ENCODE peak calls at places on chromosome 17, in four cellular contexts. K is IMR-90, I is K562, H is GM12878. Z is an unnamed sample.

GRCh38 chr17:66714046-66715023 is 120.6 kb upstream of the CACNG5 start:
- DNase-seq in K (no peak), I (no peak), H (no peak), Z (no peak)

GRCh38 chr17:45170976-45171337 is 9.3 kb downstream of the HEXIM2 start:
- DNase-seq in K (peak; percentile 52), I (no peak), H (no peak), Z (peak; percentile 76)

GRCh38 chr17:63446981-63447687 is 1.0 kb upstream of the CYB561 start:
- DNase-seq in K (no peak), I (peak; percentile 77), H (no peak), Z (no peak)

GRCh38 chr17:39485555-39485954 is 24.3 kb downstream of the CDK12 start:
- DNase-seq in K (peak; percentile 98), I (no peak), H (no peak), Z (peak; percentile 84)

GRCh38 chr17:34163123-34163522 is 92.0 kb upstream of the CCL2 start:
- DNase-seq in K (peak; percentile 40), I (no peak), H (no peak), Z (no peak)

GRCh38 chr17:41416478-41416877 is 7.9 kb downstream of the KRT37 start:
- DNase-seq in K (no peak), I (no peak), H (no peak), Z (no peak)

GRCh38 chr17:47704781-47705180 is 10.8 kb downstream of the TBKBP1 start:
- DNase-seq in K (no peak), I (no peak), H (no peak), Z (no peak)

GRCh38 chr17:42754782-42755181 is 6.2 kb upstream of the RAMP2 start:
- DNase-seq in K (peak; percentile 41), I (no peak), H (no peak), Z (no peak)

GRCh38 chr17:83076930-83077329 is 2.5 kb upstream of the METRNL start:
- DNase-seq in K (no peak), I (no peak), H (no peak), Z (peak; percentile 57)

GRCh38 chr17:59260724-59261123 is 40.4 kb downstream of the GDPD1 start:
- DNase-seq in K (no peak), I (no peak), H (no peak), Z (no peak)

GRCh38 chr17:4950075-4950756 is 703 bp upstream of the ENO3 start:
- DNase-seq in K (no peak), I (peak; percentile 80), H (no peak), Z (peak; percentile 57)

GRCh38 chr17:74011963-74012362 is 191.5 kb upstream of the RPL38 start:
- DNase-seq in K (no peak), I (no peak), H (no peak), Z (no peak)

GRCh38 chr17:31696184-31696602 is 162.9 kb downstream of the COPRS start:
- DNase-seq in K (peak; percentile 88), I (no peak), H (no peak), Z (no peak)

GRCh38 chr17:7845359-7846062 is 9.4 kb upstream of the TMEM88 start:
- DNase-seq in K (no peak), I (no peak), H (no peak), Z (no peak)

GRCh38 chr17:8447816-8448215 is 12.1 kb downstream of the NDEL1 start:
- DNase-seq in K (no peak), I (no peak), H (no peak), Z (no peak)

GRCh38 chr17:59372138-59372751 is 40.8 kb downstream of the YPEL2 start:
- DNase-seq in K (peak; percentile 54), I (peak; percentile 17), H (peak; percentile 79), Z (no peak)

GRCh38 chr17:61380217-61380835 is 19.3 kb upstream of the TBX2 start:
- DNase-seq in K (no peak), I (no peak), H (no peak), Z (no peak)

GRCh38 chr17:309361-309888 is 43.2 kb downstream of the RPH3AL start:
- DNase-seq in K (no peak), I (peak; percentile 56), H (no peak), Z (peak; percentile 44)

GRCh38 chr17:13727441-13728171 is 125.9 kb upstream of the HS3ST3A1 start:
- DNase-seq in K (peak; percentile 80), I (no peak), H (no peak), Z (no peak)

GRCh38 chr17:81572499-81573030 is 20.4 kb upstream of the FAAP100 start:
- DNase-seq in K (no peak), I (no peak), H (no peak), Z (no peak)

GRCh38 chr17:2563061-2563460 is 30.4 kb upstream of the PAFAH1B1 start:
- DNase-seq in K (no peak), I (no peak), H (no peak), Z (no peak)

GRCh38 chr17:48892940-48893645 is 506 bp downstream of the ATP5MC1 start:
- DNase-seq in K (no peak), I (no peak), H (no peak), Z (no peak)

GRCh38 chr17:37516131-37516561 is 26.5 kb downstream of the DUSP14 start:
- DNase-seq in K (peak; percentile 50), I (no peak), H (no peak), Z (no peak)

GRCh38 chr17:37507108-37507507 is 17.4 kb downstream of the DUSP14 start:
- DNase-seq in K (no peak), I (no peak), H (no peak), Z (no peak)

GRCh38 chr17:37513711-37514110 is 24.0 kb downstream of the DUSP14 start:
- DNase-seq in K (no peak), I (no peak), H (no peak), Z (no peak)

GRCh38 chr17:37510056-37510455 is 20.4 kb downstream of the DUSP14 start:
- DNase-seq in K (no peak), I (no peak), H (no peak), Z (no peak)

DNA sequence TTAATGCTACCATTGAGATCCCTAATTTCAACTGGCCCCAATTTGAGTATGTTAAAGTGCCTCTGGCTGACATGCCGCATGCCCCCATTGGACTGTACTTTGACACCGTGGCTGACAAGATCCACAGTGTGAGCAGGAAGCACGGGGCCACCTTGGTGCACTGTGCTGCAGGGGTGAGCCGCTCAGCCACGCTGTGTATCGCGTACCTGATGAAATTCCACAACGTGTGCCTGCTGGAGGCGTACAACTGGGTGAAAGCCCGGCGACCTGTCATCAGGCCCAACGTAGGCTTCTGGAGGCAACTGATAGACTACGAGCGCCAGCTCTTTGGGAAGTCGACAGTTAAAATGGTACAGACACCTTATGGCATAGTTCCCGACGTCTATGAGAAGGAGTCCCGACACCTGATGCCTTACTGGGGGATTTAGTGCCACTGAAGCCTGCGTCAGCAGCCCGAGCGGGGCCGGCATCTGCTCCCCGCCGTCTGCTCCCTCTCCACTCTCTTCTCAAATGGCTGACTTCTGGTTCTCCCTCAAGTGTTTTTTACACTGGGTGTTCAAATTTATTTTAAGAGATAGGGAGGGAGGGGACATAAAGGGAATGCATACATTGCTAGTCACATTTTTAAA is 22.9 kb downstream of the DUSP14 start:
- DNase-seq in K (no peak), I (no peak), H (no peak), Z (no peak)
- TF ChIP-seq ELK1 in K (no peak), I (no peak), H (no peak), Z (no peak)

DNA sequence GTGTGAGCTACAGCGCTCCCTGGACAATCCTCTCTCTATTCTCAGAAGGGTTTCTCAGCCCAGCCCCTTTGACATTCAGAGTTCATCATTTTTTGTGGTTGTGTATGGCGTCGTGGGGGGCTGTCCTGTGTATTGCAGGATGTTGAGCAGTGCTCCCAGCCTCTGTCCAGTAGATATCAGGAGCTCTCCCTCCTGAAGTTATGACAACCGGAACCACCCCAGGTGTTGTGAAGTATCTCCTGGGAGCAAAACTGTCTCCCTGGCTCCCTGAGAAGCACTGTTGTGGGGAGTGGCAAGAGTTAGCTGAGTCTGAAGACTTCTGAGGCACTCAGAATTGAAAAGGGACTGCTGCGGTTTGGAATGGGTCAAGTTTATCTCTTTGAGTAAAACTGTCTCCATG is 56.0 kb upstream of the MGAT5B start:
- DNase-seq in K (no peak), I (peak; percentile 29), H (no peak), Z (no peak)
- TF ChIP-seq ELK1 in K (no peak), I (no peak), H (no peak), Z (no peak)

GRCh38 chr17:79950711-79951110 is 85.0 kb downstream of the TBC1D16 start:
- DNase-seq in K (no peak), I (no peak), H (no peak), Z (no peak)

GRCh38 chr17:79951361-79952264 is 84.1 kb downstream of the TBC1D16 start:
- DNase-seq in K (peak; percentile 89), I (no peak), H (no peak), Z (no peak)

GRCh38 chr17:79949646-79950292 is 85.9 kb downstream of the TBC1D16 start:
- DNase-seq in K (no peak), I (no peak), H (no peak), Z (no peak)

GRCh38 chr17:79948918-79949645 is 86.6 kb downstream of the TBC1D16 start:
- DNase-seq in K (no peak), I (no peak), H (no peak), Z (no peak)

DNA sequence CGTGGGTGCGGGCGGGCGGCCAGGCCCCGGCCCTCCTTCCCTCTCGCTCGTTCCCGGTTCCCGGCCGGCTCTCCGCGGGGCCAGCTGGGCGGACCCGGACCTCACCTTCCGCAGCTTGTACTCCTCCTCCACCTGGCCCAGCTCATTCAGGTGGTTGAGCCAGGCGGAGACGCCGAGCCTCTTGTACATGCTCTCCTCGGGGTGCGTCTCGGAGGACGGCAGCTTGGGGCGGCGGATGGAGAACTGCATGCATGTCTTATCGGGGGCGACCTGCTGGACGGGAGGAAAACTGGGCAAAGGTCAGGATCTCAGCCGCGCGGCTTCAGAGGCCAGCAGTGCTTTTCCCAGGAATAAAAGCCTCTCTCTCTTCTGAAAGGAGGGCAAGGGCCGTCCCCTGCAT is 85.4 kb downstream of the TBC1D16 start:
- DNase-seq in K (no peak), I (peak; percentile 16), H (no peak), Z (no peak)
- TF ChIP-seq ELK1 in K (no peak), I (no peak), H (no peak), Z (no peak)

DNA sequence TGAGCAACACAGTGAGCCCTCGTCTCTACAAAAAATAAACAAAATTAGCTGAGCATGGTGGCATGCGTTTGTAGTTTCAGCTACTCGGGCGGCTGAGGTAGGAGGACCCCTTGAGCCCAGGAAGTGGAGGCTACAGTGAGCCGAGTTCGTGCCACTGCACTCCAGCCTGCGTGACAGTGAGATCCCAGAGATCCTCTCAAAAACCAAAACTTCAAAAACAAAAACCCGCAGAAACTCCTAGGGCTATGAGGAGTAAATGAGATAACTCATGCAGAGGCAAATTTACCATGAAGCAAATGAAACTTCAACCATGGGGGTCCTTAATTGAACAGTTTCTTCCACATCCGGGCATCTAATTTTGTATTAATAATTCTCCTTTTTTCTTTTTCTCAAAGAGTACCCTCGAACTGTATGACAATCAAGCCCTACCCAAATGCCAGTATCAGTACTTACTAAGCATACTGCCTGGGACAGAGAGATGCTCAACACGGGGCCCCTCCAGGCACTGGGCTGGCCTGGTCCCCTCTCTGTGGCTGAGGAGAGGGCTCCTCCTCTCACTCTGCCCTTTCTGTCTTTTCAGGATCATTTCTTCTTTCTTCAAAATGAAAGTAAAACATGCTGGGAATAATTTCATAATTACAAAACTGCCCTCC is 789 bp upstream of the PIPOX start:
- DNase-seq in K (no peak), I (no peak), H (no peak), Z (no peak)
- TF ChIP-seq ELK1 in K (no peak), I (no peak), H (no peak), Z (no peak)

GRCh38 chr17:75875182-75875939 is 3.0 kb downstream of the TRIM47 start:
- DNase-seq in K (no peak), I (no peak), H (no peak), Z (no peak)
- TF ChIP-seq ELK1 in K (no peak), I (no peak), H (no peak), Z (no peak)